ENCODE peak calls at places on chromosome 10, in seven cellular contexts. M, P, V, F, D, H and J are unnamed samples.

GRCh38 chr10:79149662-79150443 is 81.1 kb downstream of the ZMIZ1 start:
- DNase-seq in M (peak; percentile 90), P (peak; percentile 83), V (no peak), F (peak; percentile 75), D (peak; percentile 80), H (peak; percentile 51), J (peak; percentile 26)

GRCh38 chr10:36280396-36280795 is 638.3 kb upstream of the FZD8 start:
- DNase-seq in M (no peak), P (no peak), V (no peak), F (peak; percentile 22), D (no peak), H (no peak), J (no peak)

GRCh38 chr10:116307450-116307849 is 16.8 kb upstream of the CCDC172 start:
- DNase-seq in M (no peak), P (no peak), V (no peak), F (no peak), D (no peak), H (no peak), J (no peak)

GRCh38 chr10:71089162-71089561 is 123.2 kb upstream of the UNC5B start:
- DNase-seq in M (no peak), P (peak; percentile 8), V (no peak), F (no peak), D (no peak), H (no peak), J (no peak)

GRCh38 chr10:25063644-25064043 is 47.2 kb downstream of the THNSL1 start:
- DNase-seq in M (no peak), P (peak; percentile 16), V (no peak), F (no peak), D (no peak), H (no peak), J (no peak)

GRCh38 chr10:61452655-61453641 is at the start of gene TMEM26:
- DNase-seq in M (peak; percentile 38), P (peak; percentile 50), V (no peak), F (peak; percentile 51), D (peak; percentile 72), H (no peak), J (peak; percentile 50)

GRCh38 chr10:35322636-35323035 is 13.7 kb upstream of the CCNY start:
- DNase-seq in M (no peak), P (no peak), V (no peak), F (no peak), D (no peak), H (no peak), J (no peak)

GRCh38 chr10:130362308-130362761 is 226.1 kb downstream of the GLRX3 start:
- DNase-seq in M (peak; percentile 39), P (no peak), V (no peak), F (no peak), D (no peak), H (no peak), J (no peak)

GRCh38 chr10:72692897-72693598 is 1.1 kb downstream of the MCU start:
- DNase-seq in M (no peak), P (peak; percentile 61), V (no peak), F (peak; percentile 44), D (peak; percentile 40), H (no peak), J (peak; percentile 61)

GRCh38 chr10:80108576-80109239 is 23.8 kb upstream of the PLAC9 start:
- DNase-seq in M (no peak), P (no peak), V (no peak), F (no peak), D (no peak), H (no peak), J (no peak)

GRCh38 chr10:68153473-68154210 is 44.4 kb downstream of the MYPN start:
- DNase-seq in M (no peak), P (peak; percentile 32), V (peak; percentile 88), F (peak; percentile 92), D (peak; percentile 98), H (no peak), J (peak; percentile 94)

GRCh38 chr10:972763-973162 is 15.5 kb upstream of the GTPBP4 start:
- DNase-seq in M (no peak), P (no peak), V (no peak), F (no peak), D (no peak), H (no peak), J (no peak)

GRCh38 chr10:113108180-113108835 is 158.3 kb downstream of the TCF7L2 start:
- DNase-seq in M (peak; percentile 35), P (peak; percentile 50), V (no peak), F (no peak), D (no peak), H (peak; percentile 17), J (no peak)

GRCh38 chr10:33791295-33791694 is 456.8 kb upstream of the NRP1 start:
- DNase-seq in M (no peak), P (no peak), V (no peak), F (peak; percentile 50), D (no peak), H (no peak), J (no peak)

GRCh38 chr10:58041901-58042300 is 225.8 kb downstream of the IPMK start:
- DNase-seq in M (no peak), P (no peak), V (no peak), F (peak; percentile 36), D (no peak), H (no peak), J (no peak)

GRCh38 chr10:88965016-88965415 is 12.4 kb upstream of the ACTA2 start:
- DNase-seq in M (no peak), P (no peak), V (no peak), F (peak; percentile 44), D (no peak), H (no peak), J (no peak)

GRCh38 chr10:101649530-101650085 is 45.4 kb downstream of the FBXW4 start:
- DNase-seq in M (no peak), P (no peak), V (no peak), F (no peak), D (no peak), H (no peak), J (no peak)

GRCh38 chr10:95229724-95230627 is 35.9 kb downstream of the ACSM6 start:
- DNase-seq in M (no peak), P (no peak), V (peak; percentile 88), F (peak; percentile 94), D (peak; percentile 94), H (no peak), J (no peak)

GRCh38 chr10:121418126-121418777 is 180.0 kb downstream of the FGFR2 start:
- DNase-seq in M (no peak), P (no peak), V (no peak), F (peak; percentile 5), D (peak; percentile 24), H (no peak), J (peak; percentile 39)

GRCh38 chr10:102131286-102132170 is 1.3 kb upstream of the PPRC1 start:
- DNase-seq in M (no peak), P (no peak), V (no peak), F (no peak), D (no peak), H (no peak), J (no peak)

GRCh38 chr10:32693441-32693979 is 247.6 kb downstream of the CCDC7 start:
- DNase-seq in M (no peak), P (no peak), V (no peak), F (no peak), D (no peak), H (no peak), J (no peak)

GRCh38 chr10:1591045-1591444 is 146.3 kb downstream of the ADARB2 start:
- DNase-seq in M (no peak), P (no peak), V (no peak), F (no peak), D (no peak), H (no peak), J (no peak)

GRCh38 chr10:93749218-93749799 is 8.4 kb upstream of the LGI1 start:
- DNase-seq in M (no peak), P (peak; percentile 38), V (no peak), F (no peak), D (no peak), H (no peak), J (peak; percentile 86)

GRCh38 chr10:103736763-103737162 is 118.6 kb downstream of the SH3PXD2A start:
- DNase-seq in M (no peak), P (no peak), V (no peak), F (no peak), D (no peak), H (no peak), J (peak; percentile 37)

GRCh38 chr10:103736044-103736443 is 119.3 kb downstream of the SH3PXD2A start:
- DNase-seq in M (no peak), P (no peak), V (no peak), F (no peak), D (no peak), H (no peak), J (no peak)

GRCh38 chr10:103740683-103741082 is 114.7 kb downstream of the SH3PXD2A start:
- DNase-seq in M (no peak), P (no peak), V (no peak), F (no peak), D (no peak), H (no peak), J (no peak)

GRCh38 chr10:103737735-103738367 is 117.5 kb downstream of the SH3PXD2A start:
- DNase-seq in M (no peak), P (no peak), V (no peak), F (no peak), D (no peak), H (no peak), J (no peak)

GRCh38 chr10:103739039-103739764 is 116.2 kb downstream of the SH3PXD2A start:
- DNase-seq in M (no peak), P (peak; percentile 38), V (peak; percentile 93), F (peak; percentile 92), D (peak; percentile 94), H (no peak), J (no peak)
- H3K27ac ChIP-seq in M (peak overlapping the region; percentile 23), P (peak overlapping the region; percentile 47), V (peak overlapping the region; percentile 99), F (peak overlapping the region; percentile 32), D (peak overlapping the region; percentile 75), H (no peak overlapping the region), J (peak overlapping the region; percentile 43)

GRCh38 chr10:51073035-51073434 is 1.3 kb upstream of the PRKG1 start:
- DNase-seq in M (no peak), P (no peak), V (no peak), F (no peak), D (no peak), H (no peak), J (no peak)
- H3K27ac ChIP-seq in M (peak overlapping the region; percentile 86), P (peak overlapping the region; percentile 62), V (no peak overlapping the region), F (no peak overlapping the region), D (no peak overlapping the region), H (no peak overlapping the region), J (peak overlapping the region; percentile 84)

GRCh38 chr10:44956176-44956575 is 3.4 kb upstream of the RASSF4 start:
- DNase-seq in M (no peak), P (peak; percentile 13), V (no peak), F (no peak), D (no peak), H (no peak), J (no peak)
- H3K27ac ChIP-seq in M (peak overlapping the region; percentile 95), P (no peak overlapping the region), V (no peak overlapping the region), F (no peak overlapping the region), D (no peak overlapping the region), H (no peak overlapping the region), J (no peak overlapping the region)

DNA sequence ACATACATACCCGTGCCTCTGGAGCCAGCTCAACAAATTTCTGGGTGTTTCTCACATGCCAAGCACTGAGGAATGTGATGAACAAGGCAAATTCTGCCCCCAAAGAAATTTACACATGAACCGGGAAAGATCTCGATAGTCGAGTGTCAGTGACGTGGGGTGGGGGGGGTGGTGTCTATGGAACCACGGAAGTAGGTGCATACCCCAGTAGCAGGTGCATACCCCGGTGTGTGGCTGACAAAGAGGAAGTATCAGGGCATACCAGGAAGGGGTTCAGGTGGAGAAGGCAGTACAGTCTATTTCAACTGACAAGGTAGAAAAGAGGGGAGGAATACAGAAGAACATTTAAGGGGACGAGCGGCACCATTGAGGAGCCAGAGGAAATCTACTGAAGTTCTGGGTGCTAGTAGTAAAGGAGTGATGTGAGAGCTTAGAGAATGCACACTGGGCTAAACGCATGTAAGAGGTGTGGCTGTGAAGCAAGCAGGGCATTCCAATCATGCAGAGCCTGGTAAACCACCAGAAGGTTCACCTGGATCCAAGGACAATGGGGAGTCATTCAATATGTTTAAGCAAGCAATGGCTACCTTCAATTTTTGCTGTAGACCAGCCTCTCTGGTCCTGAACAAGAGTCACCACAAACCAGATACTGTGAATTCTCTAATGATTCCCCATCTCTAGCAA is 6.2 kb downstream of the CCDC6 start:
- DNase-seq in M (no peak), P (no peak), V (no peak), F (no peak), D (no peak), H (no peak), J (peak; percentile 56)
- H3K27ac ChIP-seq in M (no peak overlapping the region), P (no peak overlapping the region), V (no peak overlapping the region), F (no peak overlapping the region), D (no peak overlapping the region), H (no peak overlapping the region), J (peak overlapping the region; percentile 22)